ENCODE peak calls at places on chromosomes 13 and 19, in five cellular contexts. L, G, C, J and S are unnamed samples.

GRCh38 chr19:1736280-1736679 is 17.0 kb upstream of the ONECUT3 start:
- DNase-seq in L (no peak), J (no peak), C (no peak), G (no peak), S (no peak)

GRCh38 chr13:32381539-32381938 is 46.4 kb downstream of the N4BP2L1 start:
- DNase-seq in C (peak; percentile 27), G (peak; percentile 71), J (no peak), L (peak; percentile 61), S (no peak)

GRCh38 chr13:36706755-36707154 is 32.9 kb downstream of the SERTM1 start:
- DNase-seq in C (peak; percentile 63), G (no peak), L (no peak), J (no peak), S (no peak)

GRCh38 chr19:19451429-19452240 is 46.2 kb downstream of the GATAD2A start:
- DNase-seq in G (no peak), J (no peak), C (no peak), L (no peak), S (no peak)

GRCh38 chr13:98301721-98302120 is 124.7 kb upstream of the RNF113B start:
- DNase-seq in G (no peak), C (peak; percentile 78), J (no peak), L (peak; percentile 68), S (no peak)

GRCh38 chr19:49116544-49116943 is 2.4 kb downstream of the LIN7B start:
- DNase-seq in G (no peak), J (no peak), L (no peak), C (no peak), S (no peak)

GRCh38 chr13:98447881-98448641 is 128.8 kb downstream of the STK24 start:
- DNase-seq in C (peak; percentile 80), G (peak; percentile 90), J (no peak), L (peak; percentile 43), S (no peak)

GRCh38 chr13:59409651-59410200 is 754.0 kb downstream of the DIAPH3 start:
- DNase-seq in L (no peak), G (peak; percentile 82), J (no peak), C (no peak), S (no peak)

GRCh38 chr13:78121459-78122348 is 203.1 kb upstream of the EDNRB start:
- DNase-seq in L (peak; percentile 83), J (no peak), C (peak; percentile 72), G (peak; percentile 65), S (peak; percentile 57)

GRCh38 chr13:27381601-27382000 is 42.8 kb upstream of the GTF3A start:
- DNase-seq in G (no peak), J (no peak), L (no peak), C (no peak), S (no peak)

GRCh38 chr13:54175470-54175869 is 1146.9 kb downstream of the OLFM4 start:
- DNase-seq in L (no peak), J (no peak), C (no peak), G (peak; percentile 12), S (no peak)

GRCh38 chr13:46896346-46897138 is at the start of gene HTR2A:
- DNase-seq in J (no peak), L (peak; percentile 48), C (peak; percentile 72), G (peak; percentile 55), S (peak; percentile 84)

GRCh38 chr13:93547886-93548285 is 321.3 kb downstream of the GPC6 start:
- DNase-seq in G (no peak), J (no peak), L (no peak), C (no peak), S (no peak)

GRCh38 chr13:39254606-39255005 is 216.3 kb downstream of the NHLRC3 start:
- DNase-seq in L (no peak), G (no peak), J (no peak), C (no peak), S (no peak)

GRCh38 chr13:46683879-46684278 is 113.1 kb downstream of the ESD start:
- DNase-seq in C (no peak), J (no peak), G (no peak), L (peak; percentile 22), S (no peak)

GRCh38 chr13:43767351-43767901 is 19.3 kb downstream of the ENOX1 start:
- DNase-seq in C (peak; percentile 33), G (no peak), L (peak; percentile 55), J (no peak), S (no peak)

GRCh38 chr13:19633340-19634128 is at the start of gene MPHOSPH8:
- DNase-seq in L (peak; percentile 97), G (peak; percentile 95), C (peak; percentile 96), J (peak; percentile 55), S (peak; percentile 83)

GRCh38 chr19:10718205-10719196 is 622 bp downstream of the DNM2 start:
- DNase-seq in C (peak; percentile 75), G (peak; percentile 71), J (no peak), L (peak; percentile 21), S (no peak)

GRCh38 chr13:29578300-29579048 is 17.0 kb downstream of the SLC7A1 start:
- DNase-seq in G (no peak), C (peak; percentile 52), J (no peak), L (no peak), S (no peak)

GRCh38 chr13:110097013-110097412 is 209.9 kb downstream of the COL4A1 start:
- DNase-seq in C (no peak), G (no peak), L (peak; percentile 46), J (no peak), S (no peak)

GRCh38 chr19:39171479-39172465 is 25.0 kb upstream of the NCCRP1 start:
- DNase-seq in J (no peak), C (no peak), G (no peak), L (no peak), S (no peak)

GRCh38 chr19:33388231-33388816 is 14.8 kb downstream of the CEBPG start:
- DNase-seq in G (no peak), L (no peak), C (no peak), J (no peak), S (no peak)

GRCh38 chr13:27573265-27573664 is 47.1 kb downstream of the LNX2 start:
- DNase-seq in J (no peak), L (peak; percentile 27), G (no peak), C (peak; percentile 9), S (no peak)

GRCh38 chr19:15562861-15563260 is 52.2 kb upstream of the CYP4F8 start:
- DNase-seq in L (peak; percentile 11), C (peak; percentile 26), G (no peak), J (no peak), S (no peak)

GRCh38 chr19:32231020-32231419 is 114.4 kb upstream of the ZNF507 start:
- DNase-seq in C (no peak), J (no peak), G (no peak), L (no peak), S (no peak)

GRCh38 chr13:24292476-24292875 is 16.9 kb upstream of the C1QTNF9 start:
- DNase-seq in L (no peak), G (no peak), C (no peak), J (no peak), S (no peak)

GRCh38 chr13:24299488-24300114 is 9.8 kb upstream of the C1QTNF9 start:
- DNase-seq in L (no peak), J (no peak), G (no peak), C (no peak), S (no peak)

GRCh38 chr13:24290280-24290932 is 19.0 kb upstream of the C1QTNF9 start:
- DNase-seq in C (no peak), J (no peak), G (no peak), L (no peak), S (no peak)

GRCh38 chr13:24288870-24289269 is 20.5 kb upstream of the C1QTNF9 start:
- DNase-seq in G (no peak), L (no peak), J (no peak), C (no peak), S (no peak)

DNA sequence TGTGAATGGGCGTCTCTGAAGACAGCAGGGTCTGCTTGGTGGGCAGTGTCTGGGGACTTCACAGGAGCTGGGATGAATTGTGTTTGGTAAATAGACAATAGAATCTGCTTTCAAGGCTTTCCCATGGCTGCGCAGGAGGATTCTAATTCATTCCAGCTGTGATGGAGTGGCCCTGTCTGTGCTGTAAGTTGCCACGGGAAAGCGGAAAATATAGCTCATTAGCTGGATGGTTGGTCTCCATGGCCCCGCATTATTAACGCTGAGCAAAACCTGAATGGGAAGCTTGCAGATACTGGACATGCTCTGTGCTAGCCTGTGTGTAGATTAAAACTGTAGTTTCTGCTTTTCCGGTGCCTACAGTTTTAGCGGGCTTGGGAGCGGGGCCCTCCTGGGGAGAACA is 15.6 kb upstream of the C1QTNF9 start:
- DNase-seq in L (no peak), G (peak; percentile 45), C (no peak), J (no peak), S (no peak)
- TF ChIP-seq EZH2 in L (no peak), G (no peak), C (no peak), J (no peak), S (no peak)

GRCh38 chr13:48072304-48072703 is 22.6 kb downstream of the MED4 start:
- DNase-seq in C (no peak), J (peak; percentile 78), L (no peak), G (no peak), S (no peak)
- H3K9me3 ChIP-seq in C (no peaks in the 10 kb centered on the region), J (peaks cover 13% of the 10 kb centered on the region), L (no peaks in the 10 kb centered on the region), G (peaks cover 38% of the 10 kb centered on the region), S (peaks cover 18% of the 10 kb centered on the region)

GRCh38 chr19:44969437-44969836 is 14.3 kb downstream of the CLPTM1 start:
- DNase-seq in J (no peak), G (no peak), C (no peak), L (no peak), S (no peak)

GRCh38 chr19:44972802-44973201 is 17.6 kb downstream of the CLPTM1 start:
- DNase-seq in C (no peak), J (no peak), G (no peak), L (no peak), S (no peak)

GRCh38 chr19:44968670-44969069 is 13.5 kb downstream of the CLPTM1 start:
- DNase-seq in L (no peak), G (no peak), C (no peak), J (no peak), S (no peak)

DNA sequence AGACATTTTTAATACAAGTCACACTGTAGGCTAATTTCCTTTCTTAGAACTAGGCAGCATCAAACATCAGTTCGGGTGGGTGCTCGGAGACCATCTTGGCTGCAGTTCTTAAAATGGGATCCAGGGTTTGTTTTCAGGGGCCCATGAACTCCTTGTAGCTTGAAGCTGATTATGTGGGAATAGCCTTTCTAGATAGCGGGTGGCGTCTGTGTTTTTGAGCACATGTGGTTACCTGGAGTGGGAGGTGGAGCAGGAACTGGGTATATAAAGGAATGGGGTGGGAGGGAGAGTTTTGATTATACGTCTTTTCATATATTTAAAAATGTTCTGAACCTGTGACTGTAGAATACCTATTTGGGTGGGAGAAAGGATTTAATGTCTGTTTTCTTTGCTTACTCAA is 12.9 kb downstream of the CLPTM1 start:
- DNase-seq in C (no peak), J (no peak), L (no peak), G (no peak), S (no peak)
- TF ChIP-seq EZH2 in C (no peak), J (no peak), L (no peak), G (no peak), S (no peak)

DNA sequence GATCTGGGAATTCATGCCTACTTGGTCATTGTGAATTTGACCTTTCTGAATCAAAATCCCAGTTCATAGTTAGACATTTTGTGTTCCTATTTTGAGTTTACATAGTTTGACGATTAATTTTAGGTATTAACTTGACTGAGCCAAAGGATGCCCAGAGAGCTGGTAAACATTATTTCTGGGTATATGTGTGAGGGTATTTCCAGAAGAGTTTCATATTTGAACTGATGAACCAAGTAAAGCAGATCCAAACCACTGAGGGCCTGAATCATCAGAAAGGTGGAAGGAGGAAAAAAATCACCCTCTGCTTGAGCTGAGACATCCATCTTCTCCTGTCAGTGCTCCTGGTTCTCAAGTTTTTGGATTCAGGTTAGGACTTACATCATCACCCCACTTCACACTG is 116.6 kb downstream of the CYSLTR2 start:
- DNase-seq in J (no peak), G (no peak), C (no peak), L (no peak), S (no peak)
- H3K9me3 ChIP-seq in J (no peaks in the 10 kb centered on the region), G (peaks cover 5% of the 10 kb centered on the region), C (peaks cover 1% of the 10 kb centered on the region), L (no peaks in the 10 kb centered on the region), S (no peaks in the 10 kb centered on the region)

GRCh38 chr19:55082023-55082851 is 6.6 kb downstream of the EPS8L1 start:
- DNase-seq in L (peak; percentile 34), G (peak; percentile 72), C (peak; percentile 46), J (no peak), S (peak; percentile 47)
- TF ChIP-seq EZH2 in L (peak; percentile 79), G (peak; percentile 69), C (peak; percentile 56), J (peak; percentile 55), S (no peak)